ENCODE peak calls at places on chromosomes 1 and 21, in nine cellular contexts. R, D, V, T, C, N, P, B and S are unnamed samples.
A peak's percentile ranks its signal among the peaks of the same experiment; 100 is the strongest.

GRCh38 chr1:238340989-238341388 is 450.3 kb upstream of the ZP4 start:
- DNase-seq in N (no peak), D (no peak), B (no peak), V (no peak), C (no peak), R (no peak), P (no peak), T (no peak), S (no peak)

GRCh38 chr1:24526940-24527542 is 24.4 kb downstream of the RCAN3 start:
- DNase-seq in N (peak; percentile 41), D (no peak), V (no peak), P (no peak), C (peak; percentile 72), B (no peak), R (no peak), T (no peak), S (no peak)

GRCh38 chr1:50774759-50775351 is 185.2 kb downstream of the FAF1 start:
- DNase-seq in T (no peak), N (peak; percentile 55), C (peak; percentile 81), V (peak; percentile 15), D (no peak), R (peak; percentile 11), P (no peak), B (no peak), S (no peak)

GRCh38 chr1:231420299-231420958 is 1.7 kb downstream of the EGLN1 start:
- DNase-seq in B (no peak), V (no peak), C (peak; percentile 22), D (no peak), P (no peak), R (no peak), T (no peak), N (peak; percentile 12), S (no peak)

GRCh38 chr1:11413907-11414495 is 65.0 kb upstream of the DISP3 start:
- DNase-seq in R (no peak), N (no peak), T (no peak), C (peak; percentile 57), P (no peak), V (no peak), B (no peak), D (no peak), S (no peak)

GRCh38 chr1:176252191-176252590 is 45.1 kb upstream of the COP1 start:
- DNase-seq in D (no peak), C (no peak), P (no peak), T (no peak), V (no peak), B (no peak), N (no peak), R (no peak), S (no peak)

GRCh38 chr1:169109561-169110134 is 3.2 kb downstream of the ATP1B1 start:
- DNase-seq in P (peak; percentile 84), N (peak; percentile 70), R (no peak), V (peak; percentile 71), D (no peak), C (peak; percentile 28), T (peak; percentile 87), B (no peak), S (peak; percentile 62)

GRCh38 chr1:45669379-45669778 is 17.0 kb downstream of the GPBP1L1 start:
- DNase-seq in N (no peak), P (no peak), V (no peak), T (no peak), D (no peak), R (no peak), B (no peak), C (no peak), S (no peak)

GRCh38 chr1:185733818-185734709 is at the start of gene HMCN1:
- DNase-seq in N (peak; percentile 59), V (no peak), C (peak; percentile 89), T (peak; percentile 58), R (no peak), D (peak; percentile 89), P (peak; percentile 54), B (peak; percentile 86), S (peak; percentile 59)

GRCh38 chr1:106986603-106987002 is 69.9 kb upstream of the PRMT6 start:
- DNase-seq in P (no peak), N (no peak), C (peak; percentile 10), V (no peak), T (no peak), R (no peak), D (no peak), B (no peak), S (no peak)

DNA sequence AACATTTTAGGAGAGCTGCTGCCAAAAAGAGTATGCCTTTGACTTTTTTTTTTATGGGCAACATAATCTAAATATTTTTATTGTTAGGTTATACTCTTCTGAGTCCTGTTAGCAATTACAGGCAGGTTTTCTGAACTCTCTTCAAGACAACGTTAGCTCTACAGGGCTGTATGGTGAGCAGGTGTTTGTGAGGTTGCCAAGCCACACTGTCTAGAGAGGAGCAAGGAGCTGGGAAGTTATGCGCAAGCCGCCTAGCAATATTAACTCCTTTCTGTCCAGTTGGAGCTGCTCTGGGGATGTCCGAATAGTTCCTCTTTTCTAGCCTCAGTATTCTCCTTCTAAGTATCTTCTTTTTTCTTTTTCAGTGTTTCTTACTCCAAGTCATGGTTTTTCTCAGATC is 110.9 kb downstream of the SPAG17 start:
- DNase-seq in C (peak; percentile 5), R (no peak), D (no peak), V (no peak), B (no peak), N (no peak), T (no peak), P (no peak), S (no peak)
- TF ChIP-seq POLR2AphosphoS5 in C (no peak), R (no peak), D (no peak), V (no peak), B (no peak), N (no peak), T (no peak), P (no peak), S (no peak)

GRCh38 chr21:15061747-15062146 is 3.1 kb downstream of the NRIP1 start:
- DNase-seq in T (no peak), N (no peak), C (no peak), P (no peak), B (no peak), D (no peak), V (no peak), R (no peak), S (no peak)
- H3K4me1 ChIP-seq in T (peaks cover 66% of the 10 kb centered on the region), N (no peaks in the 10 kb centered on the region), C (peaks cover 55% of the 10 kb centered on the region), P (peaks cover 68% of the 10 kb centered on the region), B (peaks cover 66% of the 10 kb centered on the region), D (peaks cover 50% of the 10 kb centered on the region), V (peaks cover 45% of the 10 kb centered on the region), R (no peaks in the 10 kb centered on the region), S (no peaks in the 10 kb centered on the region)

DNA sequence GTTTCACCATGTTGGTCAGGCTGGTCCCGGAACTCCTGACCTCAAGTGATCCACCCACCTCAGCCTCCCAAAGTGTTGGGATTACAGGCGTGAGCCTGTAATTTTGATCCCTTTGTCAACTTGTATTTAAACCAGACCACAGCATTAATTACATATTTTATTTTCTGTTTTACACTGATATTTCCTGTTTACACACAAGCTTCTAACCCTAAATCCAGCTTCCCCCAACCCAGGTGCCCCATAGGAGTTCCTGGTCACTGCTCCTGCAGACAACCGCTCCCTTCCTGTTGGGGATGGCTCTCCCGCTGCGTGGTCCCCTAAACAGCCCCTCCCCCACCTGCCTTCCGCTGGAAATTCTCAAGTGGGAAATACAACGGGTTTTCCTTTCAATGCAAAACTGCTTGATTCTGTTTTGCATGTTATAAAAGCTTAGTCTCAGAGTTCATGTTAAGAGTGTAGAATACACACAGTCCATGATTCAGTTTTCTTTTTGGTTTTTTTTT is 3.7 kb downstream of the CSTB start:
- DNase-seq in N (no peak), R (no peak), D (no peak), B (no peak), P (no peak), V (no peak), T (no peak), C (peak; percentile 72), S (no peak)
- TF ChIP-seq POLR2AphosphoS5 in N (no peak), R (no peak), D (no peak), B (no peak), P (no peak), V (no peak), T (no peak), C (no peak), S (no peak)

GRCh38 chr21:42164064-42164789 is 54.7 kb upstream of the ABCG1 start:
- DNase-seq in B (peak; percentile 89), V (no peak), C (peak; percentile 58), N (peak; percentile 52), R (no peak), D (peak; percentile 86), P (peak; percentile 83), T (peak; percentile 83), S (peak; percentile 52)
- H3K4me1 ChIP-seq in B (no peaks in the 10 kb centered on the region), V (no peaks in the 10 kb centered on the region), C (peaks cover 5% of the 10 kb centered on the region), N (no peaks in the 10 kb centered on the region), R (no peaks in the 10 kb centered on the region), D (no peaks in the 10 kb centered on the region), P (peaks cover 23% of the 10 kb centered on the region), T (peaks cover 11% of the 10 kb centered on the region), S (no peaks in the 10 kb centered on the region)

DNA sequence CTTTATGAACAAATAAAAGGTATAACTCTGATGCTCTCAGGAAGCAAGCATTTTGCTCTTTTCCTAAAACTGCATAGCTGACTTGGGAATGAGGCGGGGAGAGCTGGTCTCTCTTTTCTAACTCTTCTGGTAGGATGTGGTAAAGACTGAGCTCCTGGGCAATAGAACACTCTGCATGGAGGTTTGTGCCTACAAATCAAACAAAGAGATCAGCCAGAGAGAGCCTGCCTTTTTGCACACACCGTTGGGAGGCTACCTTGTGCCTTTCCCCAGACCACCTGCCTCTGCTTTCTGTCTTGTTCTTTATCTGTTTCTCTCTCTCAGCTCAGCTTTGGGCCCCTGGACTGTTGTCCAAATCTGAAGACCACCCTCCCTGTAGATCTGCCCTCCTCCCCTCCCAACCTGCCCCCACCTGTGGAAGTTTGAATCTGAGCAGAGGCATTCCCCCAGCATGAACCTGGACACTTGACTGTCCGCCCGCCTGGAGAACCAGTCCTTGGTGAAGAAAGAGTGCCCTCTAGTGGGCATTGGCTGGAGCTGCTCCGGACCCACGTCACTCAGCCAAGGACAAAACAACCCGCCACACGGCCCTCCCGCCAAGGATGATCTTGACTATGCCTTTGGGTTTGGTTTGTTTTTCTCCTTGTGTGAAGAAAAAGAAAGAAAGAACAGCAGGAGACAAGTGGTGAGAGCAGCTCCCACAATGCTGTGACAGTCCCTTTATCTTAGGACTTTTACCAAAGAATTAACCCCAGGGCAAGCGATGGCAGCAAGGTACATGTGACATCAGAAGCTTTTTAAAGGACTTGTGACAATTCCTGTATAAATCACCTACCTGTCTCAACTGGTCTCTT is 228.2 kb downstream of the PBX1 start:
- DNase-seq in R (no peak), D (no peak), P (peak; percentile 85), B (peak; percentile 87), V (peak; percentile 24), N (peak; percentile 89), T (peak; percentile 85), C (peak; percentile 94), S (peak; percentile 80)
- TF ChIP-seq POLR2AphosphoS5 in R (no peak), D (peak; percentile 46), P (no peak), B (no peak), V (no peak), N (no peak), T (peak; percentile 26), C (no peak), S (peak; percentile 41)

DNA sequence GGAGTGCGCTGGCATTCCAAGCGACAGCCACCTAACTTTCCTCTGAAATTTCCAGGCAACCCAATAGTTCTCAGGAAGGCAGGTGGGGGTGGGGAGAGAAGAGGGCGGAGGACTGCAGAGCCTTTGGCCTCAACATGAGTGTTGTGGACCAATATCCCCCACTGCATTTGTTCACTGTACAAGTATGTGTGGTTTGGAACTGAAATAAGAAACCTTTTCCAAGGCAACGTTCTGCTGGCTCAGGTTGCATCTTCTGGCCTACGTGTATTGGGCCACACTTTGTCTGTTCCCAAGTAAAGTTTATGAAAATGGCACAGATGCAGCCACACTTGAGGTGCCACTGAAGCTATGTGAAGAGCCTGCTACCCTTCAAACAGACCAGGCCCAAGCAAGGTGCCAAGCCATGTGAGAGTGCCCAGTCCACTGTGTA is 153.4 kb downstream of the DHRS3 start:
- DNase-seq in R (no peak), C (no peak), N (no peak), D (no peak), P (no peak), T (no peak), V (no peak), B (no peak), S (peak; percentile 77)
- H3K4me1 ChIP-seq in R (no peaks in the 10 kb centered on the region), C (no peaks in the 10 kb centered on the region), N (peaks cover 21% of the 10 kb centered on the region), D (peaks cover 56% of the 10 kb centered on the region), P (peaks cover 53% of the 10 kb centered on the region), T (peaks cover 77% of the 10 kb centered on the region), V (peaks cover 14% of the 10 kb centered on the region), B (no peaks in the 10 kb centered on the region), S (no peaks in the 10 kb centered on the region)